ENCODE peak calls at places on chromosome 4, in six cellular contexts. F is CD8-positive, alpha-beta T cell; L is BJ; B is lower leg skin; V is heart left ventricle; S is Calu3. N is an unnamed sample.

GRCh38 chr4:102825261-102826071 is 1.9 kb downstream of the UBE2D3 start:
- DNase-seq in F (no peak), L (peak), B (peak), V (peak), S (no peak), N (no peak)

GRCh38 chr4:32645653-32646052 is 1925.5 kb downstream of the PCDH7 start:
- DNase-seq in F (no peak), L (no peak), B (no peak), V (no peak), S (no peak), N (no peak)

GRCh38 chr4:2076908-2077534 is 17.9 kb downstream of the NAT8L start:
- DNase-seq in F (no peak), L (no peak), B (no peak), V (no peak), S (no peak), N (no peak)

GRCh38 chr4:108561086-108561485 is 59.3 kb upstream of the RPL34 start:
- DNase-seq in F (no peak), L (no peak), B (no peak), V (no peak), S (no peak), N (no peak)

GRCh38 chr4:151129801-151130200 is 30.4 kb downstream of the RPS3A start:
- DNase-seq in F (no peak), L (no peak), B (no peak), V (no peak), S (no peak), N (no peak)

GRCh38 chr4:11469900-11470708 is 41.4 kb upstream of the HS3ST1 start:
- DNase-seq in F (no peak), L (no peak), B (no peak), V (no peak), S (no peak), N (no peak)

GRCh38 chr4:170242471-170242870 is 152.7 kb upstream of the AADAT start:
- DNase-seq in F (no peak), L (no peak), B (no peak), V (no peak), S (no peak), N (peak)

GRCh38 chr4:113952452-113953029 is 26.9 kb downstream of the ARSJ start:
- DNase-seq in F (no peak), L (no peak), B (no peak), V (no peak), S (peak), N (no peak)

GRCh38 chr4:15587649-15588048 is 67.5 kb downstream of the FBXL5 start:
- DNase-seq in F (no peak), L (no peak), B (peak), V (no peak), S (no peak), N (no peak)

GRCh38 chr4:112858751-112859150 is 190.7 kb upstream of the ANK2 start:
- DNase-seq in F (no peak), L (no peak), B (no peak), V (no peak), S (no peak), N (no peak)

GRCh38 chr4:48360285-48360965 is 19.1 kb downstream of the SLAIN2 start:
- DNase-seq in F (no peak), L (peak), B (no peak), V (no peak), S (no peak), N (peak)

GRCh38 chr4:2256781-2257191 is 5.1 kb downstream of the MXD4 start:
- DNase-seq in F (no peak), L (no peak), B (peak), V (peak), S (no peak), N (no peak)

GRCh38 chr4:82801910-82802521 is 3.4 kb upstream of the SCD5 start:
- DNase-seq in F (no peak), L (no peak), B (no peak), V (no peak), S (peak), N (no peak)

GRCh38 chr4:186587416-186588018 is 32.1 kb upstream of the MTNR1A start:
- DNase-seq in F (peak), L (no peak), B (peak), V (peak), S (peak), N (no peak)

GRCh38 chr4:145042601-145043000 is 55.4 kb downstream of the ANAPC10 start:
- DNase-seq in F (no peak), L (no peak), B (no peak), V (no peak), S (no peak), N (no peak)

GRCh38 chr4:79396794-79397193 is 11.2 kb downstream of the GK2 start:
- DNase-seq in F (no peak), L (no peak), B (no peak), V (no peak), S (no peak), N (no peak)

GRCh38 chr4:67327245-67327860 is 217.9 kb downstream of the CENPC start:
- DNase-seq in F (peak), L (no peak), B (peak), V (peak), S (peak), N (no peak)

GRCh38 chr4:25002679-25003078 is 28.1 kb downstream of the LGI2 start:
- DNase-seq in F (no peak), L (no peak), B (no peak), V (no peak), S (no peak), N (no peak)

GRCh38 chr4:121943941-121944340 is 7.9 kb downstream of the TRPC3 start:
- DNase-seq in F (no peak), L (no peak), B (no peak), V (no peak), S (no peak), N (no peak)

GRCh38 chr4:54840992-54841768 is 183.4 kb downstream of the KIT start:
- DNase-seq in F (no peak), L (no peak), B (no peak), V (peak), S (peak), N (no peak)

GRCh38 chr4:4555916-4556315 is 14.1 kb upstream of the STX18 start:
- DNase-seq in F (no peak), L (peak), B (no peak), V (no peak), S (no peak), N (peak)

GRCh38 chr4:17324431-17324830 is 187.5 kb downstream of the QDPR start:
- DNase-seq in F (peak), L (no peak), B (no peak), V (peak), S (peak), N (peak)

GRCh38 chr4:52825311-52826090 is 36.6 kb upstream of the RASL11B start:
- DNase-seq in F (no peak), L (no peak), B (no peak), V (no peak), S (no peak), N (no peak)

GRCh38 chr4:123744664-123745290 is 348.2 kb downstream of the SPRY1 start:
- DNase-seq in F (no peak), L (no peak), B (no peak), V (peak), S (no peak), N (no peak)

GRCh38 chr4:33255094-33255493 is 2534.9 kb downstream of the PCDH7 start:
- DNase-seq in F (no peak), L (no peak), B (no peak), V (no peak), S (no peak), N (no peak)

GRCh38 chr4:122777846-122778501 is 45.5 kb downstream of the BBS12 start:
- DNase-seq in F (no peak), L (peak), B (no peak), V (no peak), S (no peak), N (peak)

GRCh38 chr4:17762705-17763104 is 18.7 kb downstream of the FAM184B start:
- DNase-seq in F (no peak), L (no peak), B (no peak), V (no peak), S (no peak), N (no peak)

DNA sequence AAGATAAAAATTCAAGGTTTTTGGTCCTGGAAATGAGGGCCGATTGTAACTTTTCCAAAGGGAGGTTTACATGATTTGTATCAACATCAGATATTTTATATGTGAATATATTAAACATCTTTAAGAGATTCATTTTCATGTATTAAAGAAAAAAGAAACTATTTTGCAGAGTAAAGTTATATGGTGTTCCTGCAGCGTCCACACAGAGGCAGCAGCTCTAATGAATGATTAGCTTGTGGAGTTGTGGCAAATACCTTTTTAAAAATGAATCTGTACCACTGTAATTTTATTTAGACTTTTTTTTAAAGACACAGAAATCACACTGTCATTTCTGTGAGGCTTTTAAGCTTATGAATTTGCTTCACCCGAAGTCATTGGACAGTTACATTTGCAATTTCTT is 25.6 kb upstream of the FHDC1 start:
- DNase-seq in F (no peak), L (no peak), B (no peak), V (no peak), S (no peak), N (no peak)
- TF ChIP-seq CTCF in F (no peak), L (no peak), B (no peak), V (no peak), S (no peak), N (no peak)

GRCh38 chr4:88573995-88574394 is 18.3 kb upstream of the HERC3 start:
- DNase-seq in F (no peak), L (no peak), B (no peak), V (no peak), S (no peak), N (no peak)
- TF ChIP-seq CTCF in F (no peak), L (peak), B (no peak), V (no peak), S (no peak), N (peak)

DNA sequence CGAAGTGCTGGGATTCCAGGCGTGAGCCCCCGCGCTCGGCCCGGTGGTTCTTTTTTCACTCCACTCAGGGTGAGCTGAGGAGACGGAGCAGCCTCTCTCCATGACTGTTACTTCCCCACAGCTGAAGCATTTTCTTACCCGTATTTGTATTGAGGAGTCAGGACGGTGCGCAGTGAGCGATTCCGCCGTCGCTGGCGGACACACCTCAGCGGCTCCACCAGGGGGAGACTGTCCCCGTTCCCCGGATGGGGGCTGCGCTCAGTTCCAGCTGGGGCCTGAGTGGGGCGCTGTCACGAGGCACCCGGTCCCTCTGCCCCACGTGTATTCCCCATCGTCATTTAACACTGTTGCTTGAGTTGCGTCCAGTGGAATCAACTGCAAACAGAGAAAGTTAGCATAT is 844.0 kb upstream of the FRG1 start:
- DNase-seq in F (no peak), L (no peak), B (no peak), V (no peak), S (no peak), N (no peak)
- TF ChIP-seq CTCF in F (no peak), L (no peak), B (no peak), V (no peak), S (no peak), N (no peak)

GRCh38 chr4:45741897-45742296 is 382.0 kb downstream of the GABRG1 start:
- DNase-seq in F (no peak), L (no peak), B (no peak), V (no peak), S (no peak), N (no peak)
- TF ChIP-seq CTCF in F (no peak), L (no peak), B (no peak), V (no peak), S (no peak), N (no peak)

GRCh38 chr4:6516281-6516680 is 43.9 kb upstream of the PPP2R2C start:
- DNase-seq in F (no peak), L (no peak), B (no peak), V (no peak), S (no peak), N (no peak)
- TF ChIP-seq CTCF in F (no peak), L (no peak), B (no peak), V (no peak), S (no peak), N (no peak)

GRCh38 chr4:58825278-58825677 is 1715.1 kb upstream of the IGFBP7 start:
- DNase-seq in F (no peak), L (no peak), B (no peak), V (no peak), S (no peak), N (no peak)
- TF ChIP-seq CTCF in F (no peak), L (no peak), B (no peak), V (no peak), S (no peak), N (no peak)

GRCh38 chr4:98929341-98930267 is 671 bp upstream of the EIF4E start:
- DNase-seq in F (peak), L (peak), B (peak), V (peak), S (peak), N (peak)
- TF ChIP-seq CTCF in F (no peak), L (no peak), B (no peak), V (no peak), S (no peak), N (no peak)

GRCh38 chr4:77819836-77820679 is 890 bp upstream of the CNOT6L start:
- DNase-seq in F (peak), L (no peak), B (peak), V (peak), S (peak), N (no peak)
- TF ChIP-seq CTCF in F (no peak), L (no peak), B (no peak), V (no peak), S (no peak), N (no peak)

GRCh38 chr4:148438047-148438446 is 4.2 kb downstream of the NR3C2 start:
- DNase-seq in F (no peak), L (no peak), B (no peak), V (no peak), S (no peak), N (no peak)
- TF ChIP-seq CTCF in F (no peak), L (no peak), B (no peak), V (no peak), S (no peak), N (no peak)

GRCh38 chr4:87946766-87947165 is 28.7 kb upstream of the SPP1 start:
- DNase-seq in F (no peak), L (no peak), B (no peak), V (no peak), S (no peak), N (no peak)

GRCh38 chr4:87949961-87950360 is 25.6 kb upstream of the SPP1 start:
- DNase-seq in F (no peak), L (no peak), B (no peak), V (no peak), S (peak), N (no peak)

GRCh38 chr4:87953776-87954175 is 21.7 kb upstream of the SPP1 start:
- DNase-seq in F (no peak), L (no peak), B (no peak), V (no peak), S (no peak), N (no peak)

GRCh38 chr4:87947381-87948160 is 27.9 kb upstream of the SPP1 start:
- DNase-seq in F (no peak), L (peak), B (no peak), V (no peak), S (no peak), N (no peak)

GRCh38 chr4:87950516-87950915 is 25.0 kb upstream of the SPP1 start:
- DNase-seq in F (no peak), L (no peak), B (no peak), V (no peak), S (no peak), N (no peak)
- TF ChIP-seq CTCF in F (no peak), L (no peak), B (no peak), V (no peak), S (no peak), N (no peak)

N was measured in AG04449.